ENCODE peak calls at places on chromosome 2, in eight cellular contexts. T, S, A, G, E, X, H and R are unnamed samples. For H3K4me1, the result is how much of the 10 kb centered on the place peaks cover.

GRCh38 chr2:20235655-20236302 is 10.8 kb upstream of the SDC1 start:
- DNase-seq in T (peak), S (no peak), A (peak), G (no peak), E (no peak), X (no peak), H (no peak), R (peak)

GRCh38 chr2:155815851-155816250 is 516.7 kb downstream of the NR4A2 start:
- DNase-seq in T (no peak), S (peak), A (peak), G (no peak), E (no peak), X (no peak), H (peak), R (peak)

GRCh38 chr2:776517-776916 is 99.3 kb upstream of the TMEM18 start:
- DNase-seq in T (peak), S (no peak), A (no peak), G (no peak), E (no peak), X (no peak), H (no peak), R (no peak)

GRCh38 chr2:53969285-53970094 is 1.3 kb downstream of the PSME4 start:
- DNase-seq in T (no peak), S (no peak), A (peak), G (no peak), E (no peak), X (no peak), H (no peak), R (no peak)

GRCh38 chr2:95034818-95035217 is 9.3 kb downstream of the MAL start:
- DNase-seq in T (no peak), S (no peak), A (no peak), G (no peak), E (no peak), X (no peak), H (no peak), R (no peak)

GRCh38 chr2:197909377-197909776 is 105.0 kb downstream of the PLCL1 start:
- DNase-seq in T (no peak), S (no peak), A (no peak), G (no peak), E (no peak), X (no peak), H (no peak), R (no peak)

GRCh38 chr2:218959141-218959731 is at the start of gene CDK5R2:
- DNase-seq in T (no peak), S (peak), A (peak), G (no peak), E (peak), X (peak), H (peak), R (peak)

GRCh38 chr2:29053680-29054400 is 20.5 kb downstream of the PCARE start:
- DNase-seq in T (no peak), S (no peak), A (no peak), G (no peak), E (no peak), X (no peak), H (peak), R (peak)

GRCh38 chr2:72041638-72042111 is 106.0 kb downstream of the CYP26B1 start:
- DNase-seq in T (peak), S (no peak), A (no peak), G (no peak), E (no peak), X (no peak), H (no peak), R (no peak)

GRCh38 chr2:165794520-165794882 is 454 bp upstream of the GALNT3 start:
- DNase-seq in T (no peak), S (peak), A (peak), G (no peak), E (peak), X (peak), H (peak), R (peak)

GRCh38 chr2:155203187-155203586 is 504.7 kb downstream of the KCNJ3 start:
- DNase-seq in T (no peak), S (no peak), A (no peak), G (no peak), E (no peak), X (no peak), H (no peak), R (no peak)

GRCh38 chr2:212936572-212936971 is 214.8 kb downstream of the IKZF2 start:
- DNase-seq in T (no peak), S (no peak), A (no peak), G (no peak), E (no peak), X (no peak), H (no peak), R (no peak)

GRCh38 chr2:68709421-68709911 is 25.1 kb upstream of the ARHGAP25 start:
- DNase-seq in T (peak), S (peak), A (no peak), G (no peak), E (peak), X (no peak), H (no peak), R (peak)

DNA sequence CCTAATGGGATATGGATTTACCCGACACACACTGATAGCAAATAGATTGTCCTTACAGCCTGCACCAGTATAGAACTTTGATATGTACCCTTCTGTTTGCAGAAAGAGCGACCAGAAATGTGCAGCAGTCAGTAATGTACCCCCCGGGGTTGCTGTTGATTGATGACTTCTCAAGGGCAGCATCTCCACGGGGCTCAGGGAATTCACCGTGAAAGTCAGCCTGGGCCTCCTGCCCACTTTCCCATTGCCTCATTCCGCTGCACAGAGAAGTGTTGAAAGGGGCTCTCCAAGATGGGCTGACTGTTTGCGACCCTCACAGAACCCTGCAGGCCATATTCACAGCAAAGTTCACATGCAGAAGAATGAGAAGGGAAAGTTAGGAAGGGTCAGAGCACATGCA is 241.3 kb downstream of the PRKCE start:
- DNase-seq in T (no peak), S (no peak), A (no peak), G (no peak), E (no peak), X (peak), H (no peak), R (no peak)
- H3K4me1 ChIP-seq in T (half or more), S (under half), A (under half), G (half or more), E (under half), X (under half), H (under half), R (under half)

GRCh38 chr2:227154976-227155375 is 9.0 kb downstream of the COL4A4 start:
- DNase-seq in T (peak), S (no peak), A (no peak), G (no peak), E (no peak), X (peak), H (no peak), R (no peak)
- H3K4me1 ChIP-seq in T (under half), S (under half), A (under half), G (under half), E (under half), X (under half), H (under half), R (under half)

GRCh38 chr2:101759162-101759561 is 61.7 kb downstream of the MAP4K4 start:
- DNase-seq in T (peak), S (no peak), A (no peak), G (peak), E (no peak), X (no peak), H (no peak), R (no peak)

GRCh38 chr2:101753720-101754490 is 56.4 kb downstream of the MAP4K4 start:
- DNase-seq in T (peak), S (no peak), A (no peak), G (no peak), E (no peak), X (no peak), H (no peak), R (no peak)

GRCh38 chr2:101758001-101758400 is 60.5 kb downstream of the MAP4K4 start:
- DNase-seq in T (no peak), S (no peak), A (no peak), G (no peak), E (no peak), X (no peak), H (no peak), R (no peak)

GRCh38 chr2:101754613-101755012 is 57.1 kb downstream of the MAP4K4 start:
- DNase-seq in T (peak), S (no peak), A (no peak), G (no peak), E (no peak), X (no peak), H (no peak), R (no peak)

GRCh38 chr2:101756266-101756665 is 58.8 kb downstream of the MAP4K4 start:
- DNase-seq in T (peak), S (no peak), A (no peak), G (no peak), E (no peak), X (no peak), H (no peak), R (no peak)
- H3K4me1 ChIP-seq in T (half or more), S (under half), A (under half), G (half or more), E (under half), X (under half), H (under half), R (under half)

GRCh38 chr2:3460831-3461544 is 58.3 kb downstream of the ADI1 start:
- DNase-seq in T (no peak), S (no peak), A (no peak), G (no peak), E (no peak), X (peak), H (peak), R (no peak)
- H3K4me1 ChIP-seq in T (under half), S (under half), A (under half), G (half or more), E (under half), X (under half), H (under half), R (under half)

GRCh38 chr2:126843046-126843445 is 55.6 kb upstream of the TEX51 start:
- DNase-seq in T (peak), S (no peak), A (no peak), G (peak), E (no peak), X (no peak), H (no peak), R (no peak)
- H3K4me1 ChIP-seq in T (under half), S (under half), A (under half), G (under half), E (under half), X (under half), H (under half), R (under half)

DNA sequence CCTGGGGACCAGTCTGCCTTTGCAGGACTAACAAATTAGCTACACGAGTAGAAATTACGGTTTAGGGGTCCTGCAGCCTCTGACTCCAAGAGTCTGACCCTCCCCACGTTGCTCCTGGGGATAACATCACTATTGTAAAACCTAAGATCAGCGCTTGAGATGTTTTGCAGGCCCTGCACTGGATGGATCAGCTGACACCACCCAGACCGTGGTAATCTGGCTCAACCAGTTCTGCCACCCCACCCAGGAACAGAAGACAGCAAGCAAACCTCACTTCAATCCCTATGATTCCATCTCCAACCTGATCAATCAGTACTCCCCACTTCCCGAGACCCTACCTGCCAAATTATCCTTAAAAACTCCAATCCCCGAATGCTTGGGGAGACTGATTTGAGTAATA is 31.7 kb downstream of the NGEF start:
- DNase-seq in T (no peak), S (no peak), A (peak), G (no peak), E (no peak), X (no peak), H (peak), R (peak)
- H3K4me1 ChIP-seq in T (under half), S (under half), A (under half), G (under half), E (under half), X (under half), H (under half), R (under half)

GRCh38 chr2:238148981-238149380 is 9.8 kb upstream of the ERFE start:
- DNase-seq in T (no peak), S (no peak), A (no peak), G (no peak), E (no peak), X (no peak), H (no peak), R (no peak)
- H3K4me1 ChIP-seq in T (under half), S (under half), A (under half), G (under half), E (under half), X (under half), H (under half), R (under half)

DNA sequence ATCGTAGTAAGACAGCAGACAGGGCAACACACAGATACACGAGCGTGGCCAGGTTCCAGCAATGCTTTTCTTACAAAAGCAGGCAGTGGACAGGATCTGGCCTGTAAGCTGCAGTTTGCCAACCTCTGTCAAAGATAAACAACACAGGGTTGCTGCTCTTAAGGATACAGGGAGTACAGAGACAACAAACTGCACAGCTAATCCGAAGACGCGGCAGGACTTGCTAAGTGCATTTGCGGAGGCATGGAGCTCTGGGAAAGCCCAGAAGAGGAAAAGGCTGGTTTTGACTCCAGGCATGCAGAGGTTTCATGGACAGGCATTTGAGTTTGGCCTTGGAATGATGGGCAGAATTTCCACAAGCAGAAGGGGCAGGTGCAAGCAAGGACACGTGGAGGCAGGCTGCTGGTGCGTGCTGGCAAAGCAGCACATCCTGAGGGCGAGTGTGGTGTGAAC is 24.4 kb downstream of the SERTAD2 start:
- DNase-seq in T (no peak), S (no peak), A (no peak), G (peak), E (no peak), X (no peak), H (peak), R (peak)
- H3K4me1 ChIP-seq in T (under half), S (under half), A (under half), G (under half), E (under half), X (under half), H (under half), R (under half)

DNA sequence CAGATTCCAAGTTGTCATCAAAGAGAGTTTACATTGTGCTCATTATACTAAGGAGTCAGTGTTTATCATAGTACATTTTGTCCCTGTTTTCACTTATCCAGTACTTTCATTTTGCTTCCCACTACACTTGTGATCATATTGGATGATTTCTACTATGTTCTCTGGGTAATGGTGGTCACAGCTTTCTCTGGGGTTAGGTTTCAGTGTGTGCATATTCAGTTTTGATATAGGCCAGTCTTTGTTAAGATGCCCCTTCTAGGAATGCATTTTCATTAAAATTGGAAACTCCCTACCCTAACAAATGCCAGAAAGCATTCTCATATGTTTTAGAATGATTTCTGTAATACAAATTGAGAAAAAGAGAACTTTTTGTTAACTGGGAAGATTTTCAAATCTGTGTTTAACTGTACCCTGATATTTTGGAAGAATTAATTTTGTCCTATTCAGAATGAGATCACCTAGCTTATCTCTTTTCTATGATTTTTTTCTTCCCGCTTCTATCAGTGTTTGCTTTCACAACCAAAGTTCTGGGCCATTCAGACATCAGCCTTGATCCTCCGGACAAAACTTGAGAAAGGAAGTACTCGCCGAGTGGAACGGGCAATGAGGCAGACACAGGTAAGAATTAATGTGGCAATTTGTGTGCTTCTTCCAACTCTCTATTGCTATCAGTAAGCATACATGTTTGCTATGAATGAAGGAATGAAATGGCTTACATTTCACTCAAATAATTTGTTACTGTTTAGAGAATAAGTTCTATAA is 74.6 kb downstream of the TTC27 start:
- DNase-seq in T (no peak), S (no peak), A (no peak), G (no peak), E (no peak), X (no peak), H (no peak), R (no peak)
- H3K4me1 ChIP-seq in T (under half), S (under half), A (under half), G (under half), E (under half), X (under half), H (under half), R (under half)

DNA sequence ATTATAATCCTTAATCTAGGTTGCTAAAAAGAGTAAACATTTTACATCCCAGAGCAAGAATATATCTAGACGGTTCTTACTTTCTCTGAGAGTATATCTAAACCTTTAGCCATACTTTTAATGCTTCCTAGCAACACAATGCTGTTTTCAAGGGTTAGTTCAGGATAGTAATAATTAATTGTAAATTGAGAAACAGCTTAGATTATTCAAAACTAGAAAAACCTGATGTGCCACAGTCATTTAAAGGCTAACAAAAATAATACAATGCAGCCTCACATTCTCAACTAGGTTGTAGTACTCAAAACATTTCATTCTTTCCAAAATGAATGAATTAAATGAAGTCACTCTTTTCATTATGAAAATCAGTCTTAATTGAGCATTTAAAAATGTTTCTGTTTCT is 103.2 kb upstream of the OTX1 start:
- DNase-seq in T (no peak), S (no peak), A (no peak), G (no peak), E (no peak), X (no peak), H (no peak), R (no peak)
- H3K4me1 ChIP-seq in T (under half), S (under half), A (under half), G (under half), E (under half), X (under half), H (under half), R (under half)